ENCODE peak calls at places on chromosomes 13 and 19, in five cellular contexts. R is stimulated activated CD4-positive, alpha-beta T cell treated with anti-CD3 and anti-CD28 coated beads, Interleukin-2, amount 100 ng/mL, for 48 hours; O is naive thymus-derived CD8-positive, alpha-beta T cell; M is hypothalamus; L is CD4-positive, alpha-beta T cell. U is an unnamed sample.

GRCh38 chr19:38596057-38596981 is 21.4 kb downstream of the MAP4K1 start:
- DNase-seq in R (peak), O (peak), M (no peak), L (no peak), U (peak)

GRCh38 chr19:54518844-54519243 is 16.2 kb downstream of the LAIR2 start:
- DNase-seq in R (no peak), O (no peak), M (no peak), L (no peak), U (no peak)

GRCh38 chr13:73822671-73823592 is 311.3 kb downstream of the KLF12 start:
- DNase-seq in R (no peak), O (no peak), M (no peak), L (no peak), U (no peak)

GRCh38 chr13:29260684-29261083 is 334.8 kb downstream of the SLC7A1 start:
- DNase-seq in R (no peak), O (no peak), M (no peak), L (no peak), U (no peak)

GRCh38 chr19:54339646-54340358 is 840 bp upstream of the LILRA4 start:
- DNase-seq in R (no peak), O (no peak), M (no peak), L (no peak), U (no peak)

GRCh38 chr19:33405491-33406461 is 32.3 kb downstream of the CEBPG start:
- DNase-seq in R (no peak), O (no peak), M (no peak), L (no peak), U (no peak)

GRCh38 chr13:113616281-113616906 is 31.8 kb downstream of the TFDP1 start:
- DNase-seq in R (no peak), O (no peak), M (no peak), L (no peak), U (no peak)

GRCh38 chr13:74210693-74211393 is 76.6 kb upstream of the KLF12 start:
- DNase-seq in R (no peak), O (no peak), M (no peak), L (no peak), U (no peak)

GRCh38 chr13:94196426-94196825 is 283.1 kb downstream of the DCT start:
- DNase-seq in R (no peak), O (no peak), M (no peak), L (no peak), U (no peak)

GRCh38 chr19:43776285-43776684 is 4.5 kb downstream of the KCNN4 start:
- DNase-seq in R (peak), O (no peak), M (no peak), L (no peak), U (no peak)

GRCh38 chr13:27905650-27906049 is 14.2 kb upstream of the PDX1 start:
- DNase-seq in R (no peak), O (no peak), M (no peak), L (no peak), U (no peak)

GRCh38 chr19:45451181-45451849 is 16.5 kb upstream of the FOSB start:
- DNase-seq in R (peak), O (peak), M (peak), L (peak), U (no peak)

GRCh38 chr13:111253334-111253872 is 67.0 kb upstream of the TEX29 start:
- DNase-seq in R (no peak), O (no peak), M (no peak), L (no peak), U (no peak)

GRCh38 chr13:59487883-59488282 is 675.8 kb downstream of the DIAPH3 start:
- DNase-seq in R (no peak), O (no peak), M (no peak), L (no peak), U (no peak)

GRCh38 chr19:1248454-1249297 is at the start of gene MIDN:
- DNase-seq in R (peak), O (peak), M (no peak), L (peak), U (peak)

GRCh38 chr13:99419591-99420243 is 81.6 kb upstream of the TM9SF2 start:
- DNase-seq in R (no peak), O (no peak), M (no peak), L (no peak), U (no peak)

GRCh38 chr13:32585625-32586021 is 629 bp upstream of the PDS5B start:
- DNase-seq in R (peak), O (peak), M (no peak), L (no peak), U (peak)

GRCh38 chr13:39397866-39398265 is 205.1 kb downstream of the LHFPL6 start:
- DNase-seq in R (no peak), O (no peak), M (no peak), L (no peak), U (no peak)

GRCh38 chr19:16593181-16593580 is 21.0 kb upstream of the SLC35E1 start:
- DNase-seq in R (no peak), O (no peak), M (no peak), L (no peak), U (no peak)

GRCh38 chr19:17114414-17114831 is 38.8 kb downstream of the MYO9B start:
- DNase-seq in R (no peak), O (no peak), M (no peak), L (no peak), U (peak)